ENCODE peak calls at places on chromosomes 4 and X, in five cellular contexts. I is endothelial cell, Y is MCF 10A, K is hypothalamus, N is HCT116. C is an unnamed sample.

GRCh38 chrX:39212456-39212855 is 411.2 kb downstream of the MID1IP1 start:
- DNase-seq in N (no peak), I (no peak), K (no peak), Y (peak), C (peak)

GRCh38 chrX:11629593-11630211 is 36.0 kb downstream of the ARHGAP6 start:
- DNase-seq in N (no peak), I (no peak), Y (peak), K (no peak), C (no peak)

GRCh38 chr4:147725673-147726072 is 6.2 kb upstream of the ARHGAP10 start:
- DNase-seq in I (no peak), Y (no peak), N (no peak), K (no peak), C (no peak)

GRCh38 chr4:112348488-112349158 is 51.5 kb downstream of the ALPK1 start:
- DNase-seq in N (peak), Y (peak), I (peak), K (no peak), C (peak)

GRCh38 chrX:107632291-107632690 is 4.0 kb downstream of the PRPS1 start:
- DNase-seq in I (no peak), N (no peak), Y (no peak), K (no peak), C (no peak)

GRCh38 chr4:20065952-20066351 is 185.8 kb upstream of the SLIT2 start:
- DNase-seq in Y (no peak), I (no peak), N (no peak), K (no peak), C (no peak)

GRCh38 chr4:118954246-118954645 is 65.6 kb downstream of the SYNPO2 start:
- DNase-seq in N (peak), Y (peak), I (no peak), K (no peak), C (no peak)

GRCh38 chr4:153488006-153488718 is 22.0 kb downstream of the TMEM131L start:
- DNase-seq in K (no peak), Y (no peak), N (no peak), I (no peak), C (no peak)

GRCh38 chr4:159077702-159078495 is 25.0 kb upstream of the RAPGEF2 start:
- DNase-seq in Y (peak), K (no peak), N (no peak), I (no peak), C (peak)

GRCh38 chr4:87219648-87220093 is 747 bp downstream of the KLHL8 start:
- DNase-seq in Y (peak), K (no peak), N (no peak), I (no peak), C (peak)

GRCh38 chr4:83371936-83372335 is 37.3 kb upstream of the HPSE start:
- DNase-seq in N (no peak), K (no peak), I (no peak), Y (no peak), C (no peak)

GRCh38 chr4:14856076-14856926 is 146.0 kb upstream of the CPEB2 start:
- DNase-seq in Y (peak), K (no peak), N (peak), I (no peak), C (no peak)

GRCh38 chr4:143294310-143294709 is 42.4 kb upstream of the GAB1 start:
- DNase-seq in K (no peak), Y (peak), N (no peak), I (no peak), C (no peak)

GRCh38 chr4:112857461-112857860 is 192.0 kb upstream of the ANK2 start:
- DNase-seq in N (peak), Y (peak), I (no peak), K (no peak), C (no peak)

GRCh38 chrX:104098151-104098808 is 14.0 kb upstream of the ZCCHC18 start:
- DNase-seq in K (no peak), I (peak), Y (peak), N (peak), C (peak)

GRCh38 chr4:82372502-82372873 is 1.3 kb downstream of the HNRNPD start:
- DNase-seq in N (no peak), K (no peak), I (peak), Y (peak), C (peak)

C was measured in NCI-H345.